ENCODE peak calls at places on chromosomes 12 and 14, in ten cellular contexts. Z is IMR-90, V is lower leg skin, C is transverse colon, O is progenitor cell of endocrine pancreas, L is natural killer cell, U is esophagus muscularis mucosa, T is omental fat pad, M is pancreas, S is neural crest cell. P is an unnamed sample.

GRCh38 chr12:44510510-44510909 is 365.6 kb downstream of the NELL2 start:
- DNase-seq in V (no peak), O (no peak), T (no peak), U (no peak), Z (no peak), M (no peak), C (no peak), S (no peak), L (no peak), P (no peak)

GRCh38 chr14:59336078-59336477 is 129.1 kb downstream of the GPR135 start:
- DNase-seq in S (no peak), Z (no peak), V (no peak), O (no peak), T (no peak), U (no peak), M (no peak), L (no peak), C (no peak), P (no peak)

GRCh38 chr12:20212658-20213387 is 155.5 kb upstream of the PDE3A start:
- DNase-seq in Z (peak), S (peak), C (peak), U (no peak), O (no peak), V (peak), M (peak), L (no peak), T (peak), P (peak)

GRCh38 chr12:103635419-103635818 is 48.3 kb downstream of the STAB2 start:
- DNase-seq in O (no peak), U (no peak), Z (no peak), M (no peak), S (no peak), C (no peak), L (no peak), V (no peak), T (no peak), P (no peak)

GRCh38 chr12:47007048-47007447 is 72.4 kb upstream of the PCED1B start:
- DNase-seq in Z (no peak), O (no peak), V (no peak), C (no peak), S (no peak), U (no peak), T (no peak), M (no peak), L (no peak), P (peak)

GRCh38 chr12:55041651-55042050 is 21.9 kb downstream of the NEUROD4 start:
- DNase-seq in C (no peak), V (no peak), O (no peak), Z (no peak), U (no peak), T (no peak), L (no peak), M (no peak), S (no peak), P (no peak)

GRCh38 chr12:93957870-93958269 is 190.5 kb upstream of the PLXNC1 start:
- DNase-seq in V (no peak), Z (peak), M (no peak), O (no peak), T (no peak), U (no peak), L (no peak), S (no peak), C (no peak), P (no peak)

GRCh38 chr12:92107621-92108131 is 38.0 kb downstream of the BTG1 start:
- DNase-seq in T (no peak), U (no peak), O (no peak), L (no peak), C (no peak), S (peak), M (no peak), Z (no peak), V (no peak), P (no peak)

GRCh38 chr12:113214938-113215400 is 6.3 kb upstream of the TPCN1 start:
- DNase-seq in O (no peak), Z (peak), V (peak), M (peak), T (no peak), S (no peak), L (no peak), U (no peak), C (peak), P (no peak)

GRCh38 chr12:16658699-16659098 is 52.7 kb upstream of the LMO3 start:
- DNase-seq in C (no peak), T (no peak), L (no peak), V (no peak), S (no peak), Z (no peak), U (no peak), M (no peak), O (no peak), P (no peak)
- TF ChIP-seq CTCF in C (no peak), T (no peak), L (no peak), V (no peak), S (no peak), Z (no peak), U (no peak), M (no peak), O (no peak), P (no peak)

DNA sequence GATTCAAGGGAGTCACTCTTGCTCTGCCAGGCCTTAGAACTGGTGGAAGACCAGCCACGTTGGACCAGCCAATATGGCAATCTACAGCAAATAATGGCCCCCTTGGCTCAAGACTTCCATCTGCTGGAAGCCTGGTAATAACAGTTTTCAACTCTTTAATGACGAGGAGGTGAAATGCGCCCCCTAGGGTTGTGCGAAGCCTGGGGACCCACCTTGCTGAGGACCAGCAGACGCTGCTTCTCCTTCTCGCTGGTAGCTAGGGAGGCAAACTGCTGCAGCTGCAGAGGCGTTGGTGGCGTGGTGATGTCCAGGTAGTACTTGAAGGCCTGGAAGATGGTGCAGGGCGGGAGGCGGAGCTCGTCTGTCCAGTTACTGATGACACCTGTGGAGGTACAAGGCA is 41.5 kb upstream of the FBXO21 start:
- DNase-seq in S (no peak), T (no peak), Z (no peak), M (no peak), V (no peak), O (no peak), U (no peak), C (no peak), L (no peak), P (no peak)
- TF ChIP-seq CTCF in S (no peak), T (no peak), Z (no peak), M (no peak), V (no peak), O (no peak), U (no peak), C (no peak), L (no peak), P (no peak)

DNA sequence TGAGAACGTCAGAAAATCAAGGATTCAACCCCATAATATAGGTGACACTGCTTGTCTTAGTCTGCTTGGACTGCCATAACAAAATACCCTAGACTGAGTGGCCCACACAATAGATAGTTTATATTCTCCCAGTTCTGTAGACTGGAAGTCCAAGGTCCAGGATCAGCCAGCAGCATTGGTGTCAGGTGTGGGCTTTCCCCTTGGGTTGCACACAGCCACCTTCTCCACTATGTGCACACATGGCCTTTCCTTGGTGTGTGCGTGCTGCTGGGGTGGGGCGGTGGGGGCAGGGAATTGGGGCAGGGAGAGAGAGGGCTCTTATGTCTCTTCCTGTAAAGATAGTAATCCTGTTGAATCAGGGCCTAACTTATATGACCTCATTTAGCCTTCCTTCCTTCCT is 106.4 kb downstream of the SLC25A47 start:
- DNase-seq in T (no peak), S (no peak), O (no peak), M (no peak), V (no peak), L (no peak), Z (no peak), U (no peak), C (no peak), P (no peak)
- TF ChIP-seq CTCF in T (no peak), S (no peak), O (no peak), M (no peak), V (no peak), L (no peak), Z (no peak), U (no peak), C (no peak), P (no peak)

DNA sequence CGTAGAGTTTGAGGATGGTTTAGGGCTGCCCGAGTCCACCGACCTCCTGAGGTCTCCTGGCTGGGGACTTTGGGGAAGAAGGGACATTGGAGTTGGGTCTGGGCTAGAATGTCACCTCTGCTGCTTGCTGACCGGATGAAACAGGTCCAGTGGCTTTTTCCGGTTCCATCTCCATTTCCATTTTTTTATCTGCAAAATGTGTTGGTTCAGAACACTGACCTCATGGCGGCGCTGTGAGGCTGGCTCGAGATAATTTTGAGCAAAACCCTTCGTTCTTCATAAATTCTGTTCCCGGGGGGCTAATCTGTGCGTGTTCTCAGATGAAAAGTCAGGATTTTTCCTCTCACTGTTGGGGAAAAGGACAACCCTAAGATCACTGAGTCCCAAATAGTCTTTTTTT is 11.7 kb upstream of the MYL2 start:
- DNase-seq in M (no peak), O (no peak), V (no peak), U (no peak), S (peak), T (no peak), L (no peak), C (no peak), Z (no peak), P (no peak)
- TF ChIP-seq CTCF in M (no peak), O (peak), V (no peak), U (no peak), S (peak), T (no peak), L (no peak), C (no peak), Z (peak), P (no peak)

GRCh38 chr14:35533357-35534129 is 421 bp upstream of the INSM2 start:
- DNase-seq in Z (peak), O (peak), V (peak), T (no peak), S (peak), C (peak), U (no peak), L (no peak), M (peak), P (peak)

GRCh38 chr14:35532783-35533356 is 1.1 kb upstream of the INSM2 start:
- DNase-seq in Z (no peak), O (no peak), S (no peak), C (no peak), L (no peak), V (no peak), T (no peak), U (no peak), M (no peak), P (no peak)

GRCh38 chr14:35534884-35535793 is 1.2 kb downstream of the INSM2 start:
- DNase-seq in T (no peak), O (peak), Z (peak), M (peak), C (peak), S (peak), V (peak), L (peak), U (no peak), P (peak)

GRCh38 chr14:35535794-35536112 is 1.8 kb downstream of the INSM2 start:
- DNase-seq in S (no peak), Z (no peak), L (no peak), U (no peak), M (no peak), T (no peak), V (no peak), O (no peak), C (no peak), P (no peak)

GRCh38 chr14:35534130-35534883 is at the start of gene INSM2:
- DNase-seq in M (no peak), U (no peak), C (no peak), T (no peak), S (no peak), O (peak), V (no peak), Z (peak), L (no peak), P (peak)
- TF ChIP-seq CTCF in M (no peak), U (no peak), C (no peak), T (no peak), S (peak), O (no peak), V (no peak), Z (peak), L (no peak), P (no peak)

P was measured in right lobe of liver.